ENCODE peak calls at places on chromosome 22, in seven cellular contexts. One of them, this sample, is unnamed.

GRCh38 chr22:42604403-42604802 is 10.3 kb downstream of the POLDIP3 start:
- DNase-seq in mesenchymal stem cell: no peak
- DNase-seq in mesendoderm: no peak
- DNase-seq in neuronal stem cell: no peak
- DNase-seq in IMR-90: peak
- DNase-seq in trophoblast cell: no peak
- DNase-seq in H1: no peak
- DNase-seq in this sample: no peak

GRCh38 chr22:38230108-38230825 is 28.5 kb downstream of the MAFF start:
- DNase-seq in mesenchymal stem cell: peak
- DNase-seq in mesendoderm: peak
- DNase-seq in neuronal stem cell: no peak
- DNase-seq in IMR-90: no peak
- DNase-seq in trophoblast cell: no peak
- DNase-seq in H1: no peak
- DNase-seq in this sample: peak

GRCh38 chr22:37043828-37044538 is 7.6 kb upstream of the KCTD17 start:
- DNase-seq in mesenchymal stem cell: peak
- DNase-seq in mesendoderm: peak
- DNase-seq in neuronal stem cell: no peak
- DNase-seq in IMR-90: peak
- DNase-seq in trophoblast cell: peak
- DNase-seq in H1: no peak
- DNase-seq in this sample: peak

GRCh38 chr22:23574877-23575276 is 5.2 kb downstream of the IGLL1 start:
- DNase-seq in mesenchymal stem cell: no peak
- DNase-seq in mesendoderm: no peak
- DNase-seq in neuronal stem cell: no peak
- DNase-seq in IMR-90: no peak
- DNase-seq in trophoblast cell: peak
- DNase-seq in H1: no peak
- DNase-seq in this sample: no peak

GRCh38 chr22:17213976-17214375 is 5.3 kb downstream of the ADA2 start:
- DNase-seq in mesenchymal stem cell: no peak
- DNase-seq in mesendoderm: peak
- DNase-seq in neuronal stem cell: no peak
- DNase-seq in IMR-90: peak
- DNase-seq in trophoblast cell: no peak
- DNase-seq in H1: peak
- DNase-seq in this sample: peak

GRCh38 chr22:44025171-44026065 is 1.3 kb downstream of the PARVB start:
- DNase-seq in mesenchymal stem cell: no peak
- DNase-seq in mesendoderm: no peak
- DNase-seq in neuronal stem cell: no peak
- DNase-seq in IMR-90: no peak
- DNase-seq in trophoblast cell: no peak
- DNase-seq in H1: no peak
- DNase-seq in this sample: no peak

GRCh38 chr22:47553436-47553835 is 791.0 kb downstream of the TBC1D22A start:
- DNase-seq in mesenchymal stem cell: no peak
- DNase-seq in mesendoderm: no peak
- DNase-seq in neuronal stem cell: no peak
- DNase-seq in IMR-90: no peak
- DNase-seq in trophoblast cell: no peak
- DNase-seq in H1: no peak
- DNase-seq in this sample: no peak

GRCh38 chr22:46891382-46891951 is 129.0 kb downstream of the TBC1D22A start:
- DNase-seq in mesenchymal stem cell: no peak
- DNase-seq in mesendoderm: no peak
- DNase-seq in neuronal stem cell: no peak
- DNase-seq in IMR-90: no peak
- DNase-seq in trophoblast cell: no peak
- DNase-seq in H1: no peak
- DNase-seq in this sample: no peak

GRCh38 chr22:42317691-42318547 is 47.5 kb upstream of the TCF20 start:
- DNase-seq in mesenchymal stem cell: no peak
- DNase-seq in mesendoderm: no peak
- DNase-seq in neuronal stem cell: no peak
- DNase-seq in IMR-90: no peak
- DNase-seq in trophoblast cell: no peak
- DNase-seq in H1: no peak
- DNase-seq in this sample: no peak

GRCh38 chr22:17549655-17550054 is 13.6 kb upstream of the SLC25A18 start:
- DNase-seq in mesenchymal stem cell: no peak
- DNase-seq in mesendoderm: no peak
- DNase-seq in neuronal stem cell: no peak
- DNase-seq in IMR-90: no peak
- DNase-seq in trophoblast cell: no peak
- DNase-seq in H1: no peak
- DNase-seq in this sample: no peak

GRCh38 chr22:37486224-37486845 is at the start of gene MFNG:
- DNase-seq in mesenchymal stem cell: peak
- DNase-seq in mesendoderm: peak
- DNase-seq in neuronal stem cell: peak
- DNase-seq in IMR-90: peak
- DNase-seq in trophoblast cell: peak
- DNase-seq in H1: peak
- DNase-seq in this sample: peak

GRCh38 chr22:38220163-38220562 is 18.4 kb downstream of the MAFF start:
- DNase-seq in mesenchymal stem cell: no peak
- DNase-seq in mesendoderm: no peak
- DNase-seq in neuronal stem cell: no peak
- DNase-seq in IMR-90: no peak
- DNase-seq in trophoblast cell: no peak
- DNase-seq in H1: no peak
- DNase-seq in this sample: no peak

GRCh38 chr22:42688241-42688913 is 32.3 kb downstream of the A4GALT start:
- DNase-seq in mesenchymal stem cell: peak
- DNase-seq in mesendoderm: peak
- DNase-seq in neuronal stem cell: peak
- DNase-seq in IMR-90: peak
- DNase-seq in trophoblast cell: peak
- DNase-seq in H1: no peak
- DNase-seq in this sample: peak

GRCh38 chr22:37454857-37455686 is 27.8 kb upstream of the ELFN2 start:
- DNase-seq in mesenchymal stem cell: peak
- DNase-seq in mesendoderm: peak
- DNase-seq in neuronal stem cell: no peak
- DNase-seq in IMR-90: peak
- DNase-seq in trophoblast cell: peak
- DNase-seq in H1: no peak
- DNase-seq in this sample: no peak

GRCh38 chr22:17891427-17892167 is 117.3 kb upstream of the BID start:
- DNase-seq in mesenchymal stem cell: no peak
- DNase-seq in mesendoderm: peak
- DNase-seq in neuronal stem cell: no peak
- DNase-seq in IMR-90: no peak
- DNase-seq in trophoblast cell: no peak
- DNase-seq in H1: peak
- DNase-seq in this sample: peak

GRCh38 chr22:28344893-28345292 is 334.7 kb downstream of the TTC28 start:
- DNase-seq in mesenchymal stem cell: no peak
- DNase-seq in mesendoderm: no peak
- DNase-seq in neuronal stem cell: no peak
- DNase-seq in IMR-90: peak
- DNase-seq in trophoblast cell: no peak
- DNase-seq in H1: no peak
- DNase-seq in this sample: no peak

GRCh38 chr22:28299760-28300159 is 379.9 kb downstream of the TTC28 start:
- DNase-seq in mesenchymal stem cell: peak
- DNase-seq in mesendoderm: peak
- DNase-seq in neuronal stem cell: no peak
- DNase-seq in IMR-90: peak
- DNase-seq in trophoblast cell: no peak
- DNase-seq in H1: no peak
- DNase-seq in this sample: no peak

GRCh38 chr22:19187716-19188563 is 9.4 kb upstream of the SLC25A1 start:
- DNase-seq in mesenchymal stem cell: no peak
- DNase-seq in mesendoderm: no peak
- DNase-seq in neuronal stem cell: no peak
- DNase-seq in IMR-90: no peak
- DNase-seq in trophoblast cell: no peak
- DNase-seq in H1: no peak
- DNase-seq in this sample: no peak

GRCh38 chr22:47846206-47846605 is 1083.8 kb downstream of the TBC1D22A start:
- DNase-seq in mesenchymal stem cell: no peak
- DNase-seq in mesendoderm: no peak
- DNase-seq in neuronal stem cell: no peak
- DNase-seq in IMR-90: no peak
- DNase-seq in trophoblast cell: no peak
- DNase-seq in H1: no peak
- DNase-seq in this sample: no peak

GRCh38 chr22:34099278-34099677 is 179.0 kb upstream of the LARGE1 start:
- DNase-seq in mesenchymal stem cell: no peak
- DNase-seq in mesendoderm: no peak
- DNase-seq in neuronal stem cell: no peak
- DNase-seq in IMR-90: no peak
- DNase-seq in trophoblast cell: no peak
- DNase-seq in H1: no peak
- DNase-seq in this sample: no peak

GRCh38 chr22:34102633-34103032 is 182.4 kb upstream of the LARGE1 start:
- DNase-seq in mesenchymal stem cell: no peak
- DNase-seq in mesendoderm: peak
- DNase-seq in neuronal stem cell: no peak
- DNase-seq in IMR-90: no peak
- DNase-seq in trophoblast cell: no peak
- DNase-seq in H1: no peak
- DNase-seq in this sample: peak

GRCh38 chr22:34096770-34097169 is 176.5 kb upstream of the LARGE1 start:
- DNase-seq in mesenchymal stem cell: no peak
- DNase-seq in mesendoderm: no peak
- DNase-seq in neuronal stem cell: no peak
- DNase-seq in IMR-90: no peak
- DNase-seq in trophoblast cell: no peak
- DNase-seq in H1: no peak
- DNase-seq in this sample: no peak
- H4K8ac ChIP-seq in mesenchymal stem cell: no peak
- H4K8ac ChIP-seq in mesendoderm: no peak
- H4K8ac ChIP-seq in neuronal stem cell: no peak
- H4K8ac ChIP-seq in IMR-90: no peak
- H4K8ac ChIP-seq in trophoblast cell: no peak
- H4K8ac ChIP-seq in H1: no peak
- H4K8ac ChIP-seq in this sample: no peak

DNA sequence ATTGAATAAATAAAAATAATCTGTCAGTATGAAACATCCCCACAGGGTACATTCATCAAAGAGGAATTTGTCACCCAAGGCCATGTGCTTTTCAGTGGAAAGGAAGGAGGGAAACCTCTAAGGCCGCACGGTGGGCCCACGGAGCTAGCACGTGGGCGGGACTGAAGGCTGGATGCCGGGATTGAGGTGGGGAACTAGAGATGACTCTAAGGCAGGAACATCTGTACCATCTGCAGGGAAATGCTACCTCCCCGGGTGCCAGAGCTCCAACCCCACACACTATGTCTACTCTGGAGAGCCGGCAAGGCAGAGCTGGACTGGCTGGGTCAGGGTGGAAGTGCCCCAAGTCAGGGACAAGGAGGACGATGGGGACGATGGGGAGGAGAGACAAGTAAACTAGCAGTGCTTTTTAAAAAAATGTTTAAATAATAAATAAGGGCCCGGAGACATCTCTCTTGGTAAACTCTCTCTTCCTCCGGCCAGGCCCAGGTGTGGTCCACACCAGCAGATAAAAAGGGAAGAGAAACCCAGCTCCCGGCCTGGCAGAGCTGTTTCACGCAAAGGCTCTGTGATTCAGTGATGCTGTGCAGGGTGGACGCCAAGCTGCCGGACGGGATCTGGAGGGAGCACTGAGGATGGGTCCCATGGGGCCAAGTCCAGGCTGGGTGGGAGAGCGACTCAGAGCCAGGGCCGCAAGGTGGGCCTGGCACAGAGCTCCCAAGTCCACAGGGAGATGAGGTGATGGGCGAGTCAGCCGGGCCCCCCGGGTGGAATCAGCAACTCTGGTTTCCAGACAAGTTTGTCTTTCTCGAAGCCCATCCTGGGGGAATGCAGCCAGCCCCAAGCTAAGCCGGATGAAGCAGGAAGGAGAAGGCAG is 5.8 kb downstream of the LIF start:
- DNase-seq in mesenchymal stem cell: no peak
- DNase-seq in mesendoderm: no peak
- DNase-seq in neuronal stem cell: no peak
- DNase-seq in IMR-90: peak
- DNase-seq in trophoblast cell: no peak
- DNase-seq in H1: no peak
- DNase-seq in this sample: no peak
- H3K9ac ChIP-seq in mesenchymal stem cell: peak
- H3K9ac ChIP-seq in mesendoderm: no peak
- H3K9ac ChIP-seq in neuronal stem cell: peak
- H3K9ac ChIP-seq in IMR-90: peak
- H3K9ac ChIP-seq in trophoblast cell: no peak
- H3K9ac ChIP-seq in H1: no peak
- H3K9ac ChIP-seq in this sample: no peak

DNA sequence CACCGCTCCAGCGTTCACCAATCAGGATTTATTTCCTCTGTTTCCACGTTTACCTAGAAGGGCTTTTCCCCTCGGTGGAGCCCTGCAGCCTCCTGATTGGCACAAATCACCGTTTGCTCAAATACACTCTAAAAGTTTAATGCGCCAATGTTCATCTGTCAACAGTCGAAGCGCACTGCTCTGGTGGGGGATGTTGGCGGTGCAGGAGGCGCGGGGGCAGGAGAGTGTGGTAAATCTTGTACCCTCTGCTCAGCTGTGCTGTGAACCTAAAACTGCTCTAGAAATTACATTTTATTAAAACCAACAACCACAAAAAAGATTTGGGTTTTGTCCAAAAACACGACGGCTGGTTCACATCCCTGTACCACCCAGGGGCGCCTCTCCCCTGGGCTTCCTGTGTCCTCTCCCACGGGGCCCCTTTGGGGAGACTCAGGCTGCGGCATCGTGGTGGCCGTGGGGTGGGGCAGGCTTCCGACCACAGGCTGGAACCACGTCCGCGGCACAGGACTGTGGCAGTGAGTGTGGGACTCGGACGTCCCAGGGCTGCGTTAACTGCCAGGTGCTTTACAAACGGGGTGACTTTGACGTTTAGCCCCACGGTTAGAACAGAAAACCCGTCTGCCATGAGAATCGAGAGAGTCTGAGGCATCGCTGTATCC is 13.5 kb downstream of the TTLL8 start:
- DNase-seq in mesenchymal stem cell: no peak
- DNase-seq in mesendoderm: no peak
- DNase-seq in neuronal stem cell: no peak
- DNase-seq in IMR-90: no peak
- DNase-seq in trophoblast cell: no peak
- DNase-seq in H1: no peak
- DNase-seq in this sample: no peak
- H4K8ac ChIP-seq in mesenchymal stem cell: no peak
- H4K8ac ChIP-seq in mesendoderm: no peak
- H4K8ac ChIP-seq in neuronal stem cell: no peak
- H4K8ac ChIP-seq in IMR-90: no peak
- H4K8ac ChIP-seq in trophoblast cell: no peak
- H4K8ac ChIP-seq in H1: peak
- H4K8ac ChIP-seq in this sample: no peak

DNA sequence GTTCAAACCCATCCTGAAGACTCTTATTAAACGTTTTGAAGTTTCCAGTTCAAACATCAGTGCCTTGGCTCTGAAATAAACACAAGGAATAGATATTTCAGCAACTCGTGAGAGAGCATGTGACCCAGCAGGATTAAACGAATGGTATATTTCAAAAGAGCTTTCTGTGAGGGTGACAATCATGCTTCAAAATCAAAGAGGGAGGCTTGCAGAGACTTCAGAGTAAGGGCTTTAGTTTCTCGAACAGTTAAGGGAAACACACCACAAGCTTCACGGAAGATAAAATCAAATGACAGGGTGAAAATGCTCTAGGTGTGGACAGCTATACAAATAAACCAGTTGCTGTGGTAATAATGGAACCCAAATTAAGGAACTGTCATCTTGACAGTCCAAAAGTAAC is 1.4 kb downstream of the HPS4 start:
- DNase-seq in mesenchymal stem cell: no peak
- DNase-seq in mesendoderm: no peak
- DNase-seq in neuronal stem cell: no peak
- DNase-seq in IMR-90: no peak
- DNase-seq in trophoblast cell: no peak
- DNase-seq in H1: no peak
- DNase-seq in this sample: no peak
- H3K9ac ChIP-seq in mesenchymal stem cell: peak
- H3K9ac ChIP-seq in mesendoderm: no peak
- H3K9ac ChIP-seq in neuronal stem cell: no peak
- H3K9ac ChIP-seq in IMR-90: no peak
- H3K9ac ChIP-seq in trophoblast cell: no peak
- H3K9ac ChIP-seq in H1: no peak
- H3K9ac ChIP-seq in this sample: no peak